ENCODE peak calls at places on chromosomes 2 and 18, in eight cellular contexts. X, D, G, Z, N, H, B and W are unnamed samples.

GRCh38 chr2:72533767-72534166 is 292.1 kb downstream of the EXOC6B start:
- DNase-seq in X (peak), D (peak), G (no peak), Z (peak), N (peak), H (no peak), B (no peak), W (no peak)

GRCh38 chr2:14975401-14975800 is 342.9 kb downstream of the LRATD1 start:
- DNase-seq in X (no peak), D (no peak), G (no peak), Z (peak), N (no peak), H (no peak), B (no peak), W (no peak)

GRCh38 chr18:47283476-47283875 is 32.0 kb upstream of the SKOR2 start:
- DNase-seq in X (peak), D (peak), G (no peak), Z (peak), N (peak), H (no peak), B (no peak), W (no peak)

GRCh38 chr18:51561821-51562220 is 364.3 kb upstream of the MEX3C start:
- DNase-seq in X (peak), D (no peak), G (no peak), Z (no peak), N (no peak), H (peak), B (peak), W (no peak)

GRCh38 chr2:64675860-64676259 is 22.1 kb upstream of the SERTAD2 start:
- DNase-seq in X (no peak), D (peak), G (no peak), Z (no peak), N (peak), H (no peak), B (no peak), W (no peak)

GRCh38 chr2:191818725-191819333 is 28.1 kb downstream of the CAVIN2 start:
- DNase-seq in X (peak), D (no peak), G (no peak), Z (no peak), N (peak), H (no peak), B (no peak), W (no peak)

GRCh38 chr2:142531375-142531774 is 346.1 kb upstream of the KYNU start:
- DNase-seq in X (no peak), D (peak), G (no peak), Z (peak), N (no peak), H (no peak), B (no peak), W (no peak)

GRCh38 chr18:48136544-48137353 is 206.3 kb upstream of the SMAD2 start:
- DNase-seq in X (no peak), D (no peak), G (peak), Z (no peak), N (no peak), H (peak), B (peak), W (peak)

GRCh38 chr2:167509585-167509984 is 621.3 kb downstream of the XIRP2 start:
- DNase-seq in X (peak), D (no peak), G (no peak), Z (peak), N (peak), H (no peak), B (no peak), W (no peak)

GRCh38 chr2:150141241-150142001 is 346.0 kb downstream of the RND3 start:
- DNase-seq in X (peak), D (no peak), G (no peak), Z (peak), N (no peak), H (no peak), B (no peak), W (no peak)

GRCh38 chr2:23988371-23988770 is 21.5 kb upstream of the MFSD2B start:
- DNase-seq in X (peak), D (peak), G (no peak), Z (no peak), N (peak), H (no peak), B (no peak), W (no peak)

GRCh38 chr2:46131-46470 is 204 bp downstream of the FAM110C start:
- DNase-seq in X (no peak), D (no peak), G (no peak), Z (no peak), N (no peak), H (no peak), B (no peak), W (no peak)

GRCh38 chr2:36965196-36965595 is 1.1 kb downstream of the STRN start:
- DNase-seq in X (peak), D (no peak), G (no peak), Z (peak), N (no peak), H (no peak), B (no peak), W (no peak)
- H3K4me3 ChIP-seq in X (peak), D (peak), G (peak), Z (peak), N (peak), H (peak), B (no peak), W (peak)

GRCh38 chr2:213121677-213122076 is 29.7 kb downstream of the IKZF2 start:
- DNase-seq in X (no peak), D (no peak), G (no peak), Z (no peak), N (no peak), H (no peak), B (no peak), W (no peak)

GRCh38 chr2:213122730-213123129 is 28.7 kb downstream of the IKZF2 start:
- DNase-seq in X (no peak), D (no peak), G (no peak), Z (no peak), N (no peak), H (no peak), B (no peak), W (no peak)

GRCh38 chr2:213119061-213119809 is 32.2 kb downstream of the IKZF2 start:
- DNase-seq in X (peak), D (no peak), G (no peak), Z (peak), N (peak), H (no peak), B (no peak), W (no peak)
- H3K4me3 ChIP-seq in X (no peak), D (no peak), G (no peak), Z (no peak), N (no peak), H (no peak), B (no peak), W (no peak)

GRCh38 chr2:222892321-222892720 is 31.5 kb downstream of the ACSL3 start:
- DNase-seq in X (peak), D (no peak), G (no peak), Z (peak), N (peak), H (no peak), B (no peak), W (no peak)
- H3K4me3 ChIP-seq in X (peak), D (no peak), G (no peak), Z (no peak), N (no peak), H (no peak), B (no peak), W (no peak)

GRCh38 chr18:76436342-76436741 is 58.7 kb downstream of the ZNF516 start:
- DNase-seq in X (no peak), D (no peak), G (no peak), Z (no peak), N (no peak), H (no peak), B (no peak), W (no peak)

GRCh38 chr18:76435321-76435989 is 59.6 kb downstream of the ZNF516 start:
- DNase-seq in X (no peak), D (no peak), G (no peak), Z (no peak), N (no peak), H (no peak), B (no peak), W (no peak)

GRCh38 chr18:76433788-76434187 is 61.3 kb downstream of the ZNF516 start:
- DNase-seq in X (no peak), D (no peak), G (no peak), Z (no peak), N (no peak), H (no peak), B (no peak), W (no peak)

GRCh38 chr18:76432970-76433767 is 61.9 kb downstream of the ZNF516 start:
- DNase-seq in X (no peak), D (no peak), G (no peak), Z (no peak), N (no peak), H (no peak), B (no peak), W (no peak)

DNA sequence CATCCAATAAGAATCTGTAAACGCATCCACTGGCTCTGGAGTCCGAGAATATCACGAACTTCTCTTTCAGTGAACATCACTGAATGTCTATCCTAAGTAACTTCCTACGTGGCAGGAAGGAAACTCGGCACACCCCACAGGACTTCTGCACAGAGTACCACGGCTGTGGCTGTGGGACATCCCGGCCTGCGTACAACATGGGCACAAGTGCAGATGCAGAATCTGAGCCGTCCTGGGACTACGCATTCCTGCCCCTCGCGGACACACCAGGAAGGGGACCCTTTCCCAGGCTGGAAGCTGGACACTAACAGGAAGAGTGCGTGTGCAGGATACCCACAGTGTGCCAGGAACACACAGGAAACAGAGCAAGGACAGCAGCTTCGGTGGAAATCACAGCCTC is 60.6 kb downstream of the ZNF516 start:
- DNase-seq in X (no peak), D (no peak), G (no peak), Z (no peak), N (no peak), H (no peak), B (no peak), W (no peak)
- H3K4me3 ChIP-seq in X (no peak), D (no peak), G (no peak), Z (no peak), N (no peak), H (no peak), B (no peak), W (no peak)

GRCh38 chr2:231028890-231029289 is 8.4 kb upstream of the C2orf72 start:
- DNase-seq in X (no peak), D (no peak), G (no peak), Z (no peak), N (no peak), H (no peak), B (no peak), W (no peak)
- H3K4me3 ChIP-seq in X (no peak), D (no peak), G (no peak), Z (no peak), N (no peak), H (no peak), B (no peak), W (no peak)

DNA sequence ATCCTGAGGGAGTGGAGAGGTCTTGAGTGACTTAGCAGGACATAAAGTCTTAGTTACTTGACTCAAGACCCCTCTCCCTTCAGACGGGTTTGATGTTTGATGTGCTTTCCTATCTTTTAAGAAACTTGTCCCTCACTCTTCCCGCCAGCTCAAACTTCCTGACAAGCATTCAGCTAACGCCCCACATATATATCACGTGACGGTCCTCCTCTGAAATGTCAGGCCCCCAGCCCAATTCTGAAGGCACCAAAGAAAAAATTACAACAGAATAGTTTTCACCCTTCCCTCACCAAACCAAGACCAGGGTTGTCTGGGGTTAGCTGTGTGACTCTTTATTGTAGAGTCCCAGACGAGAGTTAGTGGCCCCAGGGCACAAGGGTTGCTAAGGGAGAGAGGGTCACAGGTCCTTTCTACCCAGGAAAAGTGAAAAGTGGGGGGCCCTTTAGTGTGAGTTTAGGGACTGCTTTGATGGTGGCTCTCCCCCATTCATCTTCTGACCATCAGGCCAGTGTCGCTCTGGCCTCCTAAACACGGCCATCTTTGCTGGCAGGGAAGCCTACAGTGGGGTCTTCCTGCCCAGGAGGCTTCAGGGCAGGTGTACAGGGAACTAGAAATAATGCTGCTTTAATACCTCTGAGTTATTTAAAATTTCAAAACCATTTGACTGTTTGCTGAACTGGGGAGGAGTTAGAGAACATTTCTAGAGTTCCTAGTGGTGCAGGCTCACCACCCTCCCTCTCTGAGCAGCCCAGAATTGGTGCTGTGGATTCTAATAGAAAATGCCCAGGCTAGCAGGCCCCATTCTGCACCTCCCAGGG is 2.7 kb downstream of the PKDCC start:
- DNase-seq in X (peak), D (no peak), G (no peak), Z (no peak), N (no peak), H (no peak), B (no peak), W (no peak)
- H3K4me3 ChIP-seq in X (peak), D (no peak), G (peak), Z (peak), N (peak), H (peak), B (no peak), W (peak)

DNA sequence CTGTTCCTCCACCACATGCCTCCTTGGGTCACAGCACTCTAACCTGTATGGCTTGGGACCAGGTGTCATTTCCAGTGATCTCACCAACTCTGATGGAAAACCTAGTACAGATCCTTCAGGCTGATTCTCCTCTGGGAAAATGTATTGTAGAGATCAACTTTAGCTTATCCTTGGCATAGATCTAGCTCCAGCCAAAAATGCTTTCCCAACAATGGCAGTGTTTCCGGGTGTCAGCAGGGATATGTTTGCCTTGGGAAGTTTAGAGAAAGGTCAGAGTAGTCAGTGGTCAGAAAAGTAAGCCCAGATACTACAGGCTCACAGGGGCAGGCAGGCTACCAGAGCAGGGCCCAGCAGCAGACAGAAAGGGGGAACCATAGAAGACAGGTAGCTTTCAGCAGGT is 73.6 kb downstream of the CD8B2 start:
- DNase-seq in X (no peak), D (no peak), G (no peak), Z (no peak), N (no peak), H (no peak), B (no peak), W (no peak)
- H3K4me3 ChIP-seq in X (no peak), D (no peak), G (no peak), Z (no peak), N (no peak), H (no peak), B (no peak), W (no peak)

GRCh38 chr2:218882463-218882821 is 1.8 kb downstream of the WNT10A start:
- DNase-seq in X (no peak), D (no peak), G (no peak), Z (no peak), N (no peak), H (no peak), B (no peak), W (no peak)
- H3K4me3 ChIP-seq in X (no peak), D (no peak), G (no peak), Z (no peak), N (no peak), H (no peak), B (no peak), W (no peak)

GRCh38 chr2:5693288-5694015 is 1.3 kb downstream of the SOX11 start:
- DNase-seq in X (no peak), D (no peak), G (no peak), Z (peak), N (peak), H (no peak), B (no peak), W (no peak)
- H3K4me3 ChIP-seq in X (peak), D (no peak), G (no peak), Z (peak), N (peak), H (peak), B (no peak), W (no peak)

GRCh38 chr2:178448968-178449661 is 1.9 kb downstream of the PRKRA start:
- DNase-seq in X (no peak), D (no peak), G (no peak), Z (peak), N (no peak), H (no peak), B (no peak), W (no peak)
- H3K4me3 ChIP-seq in X (peak), D (peak), G (peak), Z (no peak), N (no peak), H (peak), B (no peak), W (peak)